ENCODE peak calls at places on chromosomes 2 and 18, in ten cellular contexts. F is Peyer's patch, Q is aorta, V is psoas muscle, T is MM.1S, W is ovary, I is adrenal gland, O is NT2/D1, S is HepG2, Y is stomach. K is an unnamed sample.

GRCh38 chr18:10563886-10564285 is 38.1 kb downstream of the NAPG start:
- DNase-seq in S (no peak), T (no peak), O (no peak), Y (no peak), V (no peak), I (peak; percentile 80), F (no peak), W (no peak), Q (no peak), K (no peak)

GRCh38 chr2:226440119-226440917 is 359.3 kb downstream of the IRS1 start:
- DNase-seq in O (no peak), Q (no peak), F (no peak), I (no peak), Y (no peak), W (no peak), V (no peak), T (no peak), S (peak; percentile 60), K (no peak)

GRCh38 chr18:45617284-45617683 is 2.0 kb downstream of the SLC14A2 start:
- DNase-seq in I (peak; percentile 92), Y (peak; percentile 58), T (no peak), V (peak; percentile 82), F (peak; percentile 26), O (no peak), W (peak; percentile 56), Q (peak; percentile 94), S (no peak), K (no peak)

GRCh38 chr2:201257381-201257940 is 2.9 kb upstream of the CASP8 start:
- DNase-seq in T (peak; percentile 59), Y (peak; percentile 43), Q (no peak), V (peak; percentile 31), S (no peak), I (peak; percentile 29), O (no peak), W (no peak), F (peak; percentile 61), K (peak; percentile 19)

GRCh38 chr18:6575908-6576307 is 153.6 kb upstream of the ARHGAP28 start:
- DNase-seq in F (no peak), O (no peak), I (no peak), V (no peak), T (no peak), Q (no peak), Y (no peak), S (no peak), W (no peak), K (no peak)

GRCh38 chr2:84493494-84493893 is 22.8 kb upstream of the DNAH6 start:
- DNase-seq in W (no peak), Q (no peak), F (no peak), I (no peak), S (no peak), V (no peak), O (no peak), T (no peak), Y (no peak), K (no peak)

GRCh38 chr18:51582551-51582950 is 385.1 kb upstream of the MEX3C start:
- DNase-seq in Y (no peak), F (no peak), S (no peak), T (no peak), I (no peak), Q (no peak), O (no peak), W (no peak), V (no peak), K (no peak)

GRCh38 chr2:218821605-218822211 is 9.9 kb downstream of the PRKAG3 start:
- DNase-seq in V (no peak), Q (no peak), I (no peak), Y (no peak), T (no peak), S (no peak), W (no peak), O (no peak), F (no peak), K (no peak)

GRCh38 chr2:165609672-165610071 is 140.2 kb downstream of the CSRNP3 start:
- DNase-seq in O (no peak), T (no peak), Y (no peak), Q (no peak), V (no peak), I (no peak), W (no peak), F (no peak), S (no peak), K (no peak)

DNA sequence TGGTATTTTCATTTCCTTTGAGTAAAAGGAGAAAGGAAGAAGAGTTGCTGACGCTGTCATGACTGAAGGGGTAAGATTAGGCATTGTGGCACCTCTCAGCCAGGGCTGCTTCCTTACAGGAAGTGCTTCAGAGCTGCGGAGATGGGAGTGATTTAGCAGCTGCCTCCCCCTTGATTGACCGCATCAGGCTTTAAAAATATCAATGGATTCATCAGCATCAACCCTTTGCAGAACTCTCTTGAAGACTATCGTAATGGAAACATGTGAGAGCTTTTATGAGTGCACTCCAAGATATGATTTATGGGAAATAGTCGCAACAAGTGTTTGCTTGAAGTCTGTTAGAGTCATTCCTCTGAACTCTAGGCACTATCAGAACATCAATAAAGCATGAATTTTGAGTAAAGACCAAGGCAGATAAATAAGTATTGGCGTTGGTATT is 141.1 kb downstream of the CSRNP3 start:
- DNase-seq in S (no peak), I (no peak), F (no peak), T (peak; percentile 75), Y (no peak), V (no peak), W (no peak), O (no peak), Q (no peak), K (peak; percentile 32)
- H3K4me3 ChIP-seq in S (no peak overlapping the region), I (no peak overlapping the region), F (no peak overlapping the region), T (peak overlapping the region; percentile 23), Y (no peak overlapping the region), V (no peak overlapping the region), W (no peak overlapping the region), O (no peak overlapping the region), Q (no peak overlapping the region), K (no peak overlapping the region)

GRCh38 chr2:101107246-101107645 is 43.9 kb downstream of the TBC1D8 start:
- DNase-seq in F (no peak), T (no peak), I (no peak), W (no peak), Y (no peak), O (no peak), Q (no peak), S (no peak), V (no peak), K (no peak)

GRCh38 chr2:101108357-101108756 is 42.8 kb downstream of the TBC1D8 start:
- DNase-seq in F (no peak), W (no peak), T (no peak), Y (no peak), S (no peak), O (no peak), Q (no peak), I (no peak), V (no peak), K (no peak)

GRCh38 chr2:101111262-101111838 is 39.8 kb downstream of the TBC1D8 start:
- DNase-seq in S (no peak), I (no peak), Y (no peak), W (no peak), F (no peak), V (no peak), O (no peak), Q (no peak), T (no peak), K (no peak)

GRCh38 chr2:101111917-101112771 is 39.0 kb downstream of the TBC1D8 start:
- DNase-seq in Y (no peak), I (no peak), W (no peak), T (no peak), Q (no peak), F (no peak), O (no peak), V (no peak), S (peak; percentile 52), K (no peak)

GRCh38 chr2:101109451-101110140 is 41.6 kb downstream of the TBC1D8 start:
- DNase-seq in I (no peak), V (no peak), F (no peak), Q (no peak), W (no peak), S (no peak), O (no peak), T (no peak), Y (no peak), K (no peak)
- H3K4me3 ChIP-seq in I (no peak overlapping the region), V (peak overlapping the region; percentile 43), F (no peak overlapping the region), Q (no peak overlapping the region), W (no peak overlapping the region), S (no peak overlapping the region), O (no peak overlapping the region), T (no peak overlapping the region), Y (no peak overlapping the region), K (no peak overlapping the region)

DNA sequence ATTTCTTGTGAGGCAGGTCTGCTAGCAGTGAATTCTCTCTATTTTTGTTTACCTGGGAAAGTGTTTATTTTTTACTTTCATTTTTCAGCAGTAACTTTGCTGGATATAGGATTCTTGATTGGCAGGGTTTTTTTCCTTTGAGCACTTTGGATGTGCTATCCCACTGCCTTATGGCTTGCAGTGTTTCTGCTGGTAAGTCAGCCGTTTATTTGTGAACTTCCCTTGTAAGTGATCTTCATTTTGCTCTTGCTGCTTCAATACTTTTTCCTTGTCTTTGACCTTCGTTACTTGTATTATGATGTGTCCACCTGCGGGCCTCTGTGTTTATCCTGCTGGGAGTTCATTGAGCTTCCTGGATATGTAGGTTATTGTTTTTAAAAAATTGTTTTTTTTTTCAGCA is 54.7 kb downstream of the SLC66A2 start:
- DNase-seq in Q (no peak), V (no peak), T (no peak), F (no peak), I (no peak), W (no peak), S (no peak), O (no peak), Y (no peak), K (no peak)
- H3K4me3 ChIP-seq in Q (no peak overlapping the region), V (no peak overlapping the region), T (no peak overlapping the region), F (no peak overlapping the region), I (no peak overlapping the region), W (no peak overlapping the region), S (no peak overlapping the region), O (no peak overlapping the region), Y (no peak overlapping the region), K (no peak overlapping the region)

GRCh38 chr2:74201196-74201595 is 2.8 kb downstream of the MTHFD2 start:
- DNase-seq in S (no peak), I (no peak), F (no peak), Q (no peak), V (no peak), Y (no peak), O (no peak), T (no peak), W (no peak), K (no peak)
- H3K4me3 ChIP-seq in S (peak overlapping the region; percentile 17), I (no peak overlapping the region), F (no peak overlapping the region), Q (no peak overlapping the region), V (peak overlapping the region; percentile 79), Y (peak overlapping the region; percentile 76), O (no peak overlapping the region), T (no peak overlapping the region), W (no peak overlapping the region), K (no peak overlapping the region)

DNA sequence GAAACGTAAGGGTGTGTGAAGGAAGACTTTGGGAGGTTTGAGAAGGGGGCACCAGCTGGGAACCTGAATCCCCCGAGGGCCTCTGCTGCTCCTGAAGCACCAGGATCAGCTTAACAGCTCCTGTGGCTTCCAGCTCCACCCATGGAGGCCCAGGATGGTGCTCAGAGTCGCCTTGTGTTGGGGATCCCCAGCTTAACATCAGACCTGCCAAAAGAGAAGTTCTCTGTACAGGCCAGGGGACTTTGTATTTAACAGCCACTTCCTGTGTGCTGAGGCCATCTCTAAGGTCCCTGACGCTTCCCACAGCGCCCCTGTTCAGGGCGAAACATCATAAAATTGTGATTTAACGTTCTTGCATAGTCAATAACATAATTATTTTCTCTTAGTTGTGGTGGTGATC is 77.5 kb downstream of the NCK2 start:
- DNase-seq in Y (no peak), Q (no peak), S (peak; percentile 16), T (no peak), V (no peak), I (no peak), F (no peak), W (no peak), O (no peak), K (no peak)
- H3K4me3 ChIP-seq in Y (no peak overlapping the region), Q (no peak overlapping the region), S (peak overlapping the region; percentile 11), T (no peak overlapping the region), V (no peak overlapping the region), I (no peak overlapping the region), F (no peak overlapping the region), W (no peak overlapping the region), O (no peak overlapping the region), K (no peak overlapping the region)